ENCODE peak calls at places on chromosome 5, in seven cellular contexts. M is right cardiac atrium, V is suprapubic skin, Y is adrenal gland, W is heart left ventricle, Z is A549, F is mesendoderm. P is an unnamed sample.
A peak's percentile ranks its signal among the peaks of the same experiment; 100 is the strongest.

GRCh38 chr5:179115845-179116524 is 55.8 kb downstream of the ZNF354C start:
- DNase-seq in F (no peak), M (no peak), V (peak; percentile 63), W (no peak), Y (no peak), Z (no peak), P (peak; percentile 43)

GRCh38 chr5:121630402-121630801 is 221.3 kb upstream of the FTMT start:
- DNase-seq in Z (no peak), W (no peak), F (peak; percentile 13), V (no peak), M (no peak), Y (peak; percentile 14), P (no peak)

GRCh38 chr5:93676707-93677106 is 64.7 kb downstream of the POU5F2 start:
- DNase-seq in Y (no peak), W (no peak), F (no peak), M (no peak), V (no peak), Z (no peak), P (no peak)

GRCh38 chr5:92364986-92365550 is 982.0 kb upstream of the ARRDC3 start:
- DNase-seq in Z (no peak), V (no peak), M (peak; percentile 62), W (no peak), Y (no peak), F (no peak), P (no peak)

GRCh38 chr5:80884086-80884813 is 75.9 kb upstream of the RASGRF2 start:
- DNase-seq in Y (no peak), M (no peak), V (no peak), W (no peak), Z (no peak), F (no peak), P (no peak)

GRCh38 chr5:134833340-134834032 is 12.3 kb upstream of the C5orf24 start:
- DNase-seq in Z (no peak), M (no peak), F (no peak), V (no peak), Y (no peak), W (no peak), P (no peak)

GRCh38 chr5:158658439-158659230 is 441.1 kb downstream of the EBF1 start:
- DNase-seq in V (no peak), M (no peak), Y (no peak), W (no peak), Z (no peak), F (peak; percentile 75), P (no peak)

GRCh38 chr5:75457691-75458090 is 53.7 kb downstream of the CERT1 start:
- DNase-seq in Z (no peak), V (no peak), F (no peak), Y (no peak), W (no peak), M (no peak), P (no peak)

GRCh38 chr5:109947667-109948066 is 257.9 kb downstream of the MAN2A1 start:
- DNase-seq in V (no peak), Z (no peak), M (no peak), W (no peak), F (no peak), Y (no peak), P (no peak)

GRCh38 chr5:154478752-154479159 is 729 bp upstream of the HAND1 start:
- DNase-seq in W (no peak), F (peak; percentile 93), V (no peak), Z (no peak), M (peak; percentile 49), Y (no peak), P (peak; percentile 73)

GRCh38 chr5:27312291-27312690 is 273.9 kb upstream of the CDH9 start:
- DNase-seq in W (no peak), Y (no peak), F (no peak), M (no peak), V (no peak), Z (no peak), P (no peak)

GRCh38 chr5:389891-390290 is 53.1 kb upstream of the EXOC3 start:
- DNase-seq in Y (no peak), M (no peak), Z (no peak), F (no peak), W (no peak), V (no peak), P (peak; percentile 22)

GRCh38 chr5:5139358-5140050 is 626 bp upstream of the ADAMTS16 start:
- DNase-seq in M (no peak), W (no peak), Z (no peak), Y (no peak), V (no peak), F (no peak), P (no peak)

GRCh38 chr5:91283899-91284298 is 99.2 kb downstream of the ARRDC3 start:
- DNase-seq in M (no peak), Y (no peak), F (no peak), V (no peak), W (no peak), Z (no peak), P (no peak)

GRCh38 chr5:56426658-56427057 is 193.5 kb upstream of the ANKRD55 start:
- DNase-seq in V (no peak), M (no peak), W (no peak), F (no peak), Y (no peak), Z (no peak), P (no peak)

GRCh38 chr5:115194671-115195070 is 25.0 kb upstream of the TRIM36 start:
- DNase-seq in V (no peak), Z (no peak), Y (no peak), M (no peak), F (no peak), W (no peak), P (no peak)

GRCh38 chr5:961711-962240 is 46.8 kb upstream of the NKD2 start:
- DNase-seq in W (peak; percentile 20), M (peak; percentile 32), Y (no peak), F (no peak), V (peak; percentile 69), Z (no peak), P (peak; percentile 54)

GRCh38 chr5:103561670-103562069 is 919 bp downstream of the NUDT12 start:
- DNase-seq in Z (no peak), W (no peak), M (no peak), Y (no peak), V (no peak), F (no peak), P (no peak)

GRCh38 chr5:156147948-156148285 is 179.0 kb upstream of the SGCD start:
- DNase-seq in V (no peak), Z (peak; percentile 33), W (no peak), Y (no peak), F (no peak), M (no peak), P (no peak)

GRCh38 chr5:1001406-1002270 is 7.0 kb upstream of the NKD2 start:
- DNase-seq in Z (no peak), Y (peak; percentile 5), M (peak; percentile 37), F (no peak), W (no peak), V (peak; percentile 75), P (peak; percentile 39)

GRCh38 chr5:133053463-133053862 is 1.6 kb downstream of the HSPA4 start:
- DNase-seq in F (no peak), W (no peak), Z (no peak), M (no peak), V (no peak), Y (no peak), P (no peak)

DNA sequence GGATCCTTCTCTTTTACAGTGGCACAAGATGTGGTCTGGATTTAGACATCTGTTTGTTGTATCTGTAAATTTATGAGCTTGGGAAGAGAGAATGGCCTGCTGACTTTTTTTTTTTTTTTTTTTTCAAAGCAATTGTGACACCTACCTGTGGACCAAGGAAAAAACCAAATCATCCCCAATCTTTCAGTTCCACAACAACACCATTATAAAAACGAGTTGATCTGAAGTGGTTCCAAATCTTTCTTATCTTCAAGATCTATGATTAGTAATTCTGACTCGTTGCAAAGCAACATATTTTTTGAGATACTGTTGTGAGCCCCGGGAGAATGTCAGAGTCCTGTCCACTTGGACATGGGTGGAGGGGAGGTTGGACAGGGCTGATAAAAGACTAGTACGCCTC is 4.8 kb downstream of the IRX2 start:
- DNase-seq in Z (no peak), Y (no peak), F (no peak), M (no peak), V (no peak), W (no peak), P (no peak)
- H3K4me3 ChIP-seq in Z (no peak overlapping the region), Y (no peak overlapping the region), F (no peak overlapping the region), M (no peak overlapping the region), V (peak overlapping the region; percentile 83), W (no peak overlapping the region), P (no peak overlapping the region)

DNA sequence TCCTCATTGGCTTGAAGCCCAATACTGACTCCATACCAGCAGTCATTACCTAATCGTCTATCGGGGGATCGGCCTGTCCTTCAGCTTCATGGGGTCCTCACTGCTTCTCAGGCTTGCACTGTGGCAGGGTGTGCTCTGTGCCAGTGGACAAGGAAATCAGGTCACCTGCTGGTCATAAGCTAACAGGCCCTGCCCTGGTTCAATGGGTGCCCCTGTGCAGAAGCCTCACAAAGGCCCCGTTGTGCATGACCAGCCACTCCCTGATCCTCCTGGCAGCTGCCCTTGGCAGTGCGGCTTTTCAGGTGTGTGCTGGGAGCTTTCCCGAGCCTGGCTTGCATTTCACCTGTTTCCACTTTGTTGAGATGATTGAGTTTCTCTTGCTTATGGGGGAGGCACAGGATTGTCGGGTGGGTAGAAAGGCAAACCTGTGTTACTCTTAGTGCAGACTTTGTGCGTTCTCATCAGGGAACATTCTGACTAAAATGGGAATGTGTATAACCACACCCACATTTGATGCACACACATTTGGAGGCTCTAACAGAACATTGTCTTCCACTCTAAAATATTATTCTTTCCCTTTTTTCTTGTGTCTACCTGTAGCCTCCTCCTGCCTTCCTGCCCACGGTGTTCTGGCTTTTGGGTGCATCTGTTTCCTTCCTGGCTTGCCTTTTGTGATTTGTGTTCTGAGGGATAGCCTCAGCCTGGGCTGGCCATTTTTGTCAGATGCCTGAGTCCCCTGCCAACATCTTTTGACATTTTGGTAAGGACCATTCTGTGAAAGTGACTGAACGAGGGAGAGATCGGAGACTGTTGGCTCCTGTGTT is 101.1 kb downstream of the ARHGAP26 start:
- DNase-seq in Y (no peak), Z (no peak), M (no peak), F (no peak), V (no peak), W (no peak), P (peak; percentile 89)
- H3K4me1 ChIP-seq in Y (peaks cover 49% of the 10 kb centered on the region), Z (peaks cover 81% of the 10 kb centered on the region), M (peaks cover 34% of the 10 kb centered on the region), F (no peaks in the 10 kb centered on the region), V (peaks cover 60% of the 10 kb centered on the region), W (peaks cover 86% of the 10 kb centered on the region), P (peaks cover 19% of the 10 kb centered on the region)

GRCh38 chr5:159880676-159881075 is 35.6 kb upstream of the ADRA1B start:
- DNase-seq in V (no peak), M (no peak), Y (no peak), F (no peak), Z (no peak), W (no peak), P (no peak)

GRCh38 chr5:159877894-159878448 is 38.3 kb upstream of the ADRA1B start:
- DNase-seq in W (peak; percentile 66), F (no peak), V (peak; percentile 79), Y (no peak), M (peak; percentile 88), Z (no peak), P (no peak)

GRCh38 chr5:159877087-159877486 is 39.2 kb upstream of the ADRA1B start:
- DNase-seq in V (no peak), Y (no peak), M (peak; percentile 48), W (no peak), Z (no peak), F (no peak), P (no peak)

GRCh38 chr5:159883522-159883950 is 32.7 kb upstream of the ADRA1B start:
- DNase-seq in F (no peak), W (no peak), Z (no peak), M (no peak), V (no peak), Y (no peak), P (no peak)

GRCh38 chr5:159878988-159879471 is 37.3 kb upstream of the ADRA1B start:
- DNase-seq in F (peak; percentile 95), M (peak; percentile 88), Z (peak; percentile 71), W (peak; percentile 77), V (peak; percentile 83), Y (peak; percentile 42), P (peak; percentile 84)
- H3K4me3 ChIP-seq in F (no peak overlapping the region), M (no peak overlapping the region), Z (no peak overlapping the region), W (no peak overlapping the region), V (no peak overlapping the region), Y (no peak overlapping the region), P (no peak overlapping the region)

GRCh38 chr5:175682664-175683063 is 24.8 kb downstream of the HRH2 start:
- DNase-seq in Y (no peak), F (no peak), M (no peak), V (no peak), Z (no peak), W (no peak), P (peak; percentile 43)
- H3K4me1 ChIP-seq in Y (no peaks in the 10 kb centered on the region), F (no peaks in the 10 kb centered on the region), M (peaks cover 8% of the 10 kb centered on the region), V (peaks cover 4% of the 10 kb centered on the region), Z (no peaks in the 10 kb centered on the region), W (peaks cover 63% of the 10 kb centered on the region), P (peaks cover 5% of the 10 kb centered on the region)